ENCODE peak calls at places on chromosomes 7 and 10, in four cellular contexts. F is stimulated activated CD8-positive, alpha-beta memory T cell treated with anti-CD3 and anti-CD28 coated beads, Interleukin-15, amount 100 ng/mL, for 24 hours; V is T-helper 1 cell; I is HCT116. E is an unnamed sample.

GRCh38 chr10:127874966-127875765 is 17.6 kb downstream of the CLRN3 start:
- DNase-seq in F (no peak), I (no peak), V (no peak), E (no peak)

GRCh38 chr10:132931258-132931657 is 11.1 kb downstream of the CFAP46 start:
- DNase-seq in F (no peak), I (no peak), V (no peak), E (peak)

GRCh38 chr7:103065666-103066065 is 8.9 kb downstream of the FBXL13 start:
- DNase-seq in F (peak), V (no peak), I (peak), E (peak)

GRCh38 chr7:130274983-130275649 is 8.5 kb downstream of the CPA2 start:
- DNase-seq in V (no peak), I (no peak), F (no peak), E (no peak)

GRCh38 chr7:126774077-126774476 is 478.7 kb downstream of the GRM8 start:
- DNase-seq in F (no peak), V (no peak), I (no peak), E (no peak)

GRCh38 chr7:3106353-3106752 is 62.7 kb upstream of the CARD11 start:
- DNase-seq in F (no peak), V (no peak), I (no peak), E (peak)

GRCh38 chr10:67763499-67764011 is 67.6 kb upstream of the CTNNA3 start:
- DNase-seq in F (peak), V (peak), I (no peak), E (peak)

GRCh38 chr7:95886501-95887090 is 114.2 kb downstream of the DYNC1I1 start:
- DNase-seq in V (no peak), F (no peak), I (no peak), E (no peak)

GRCh38 chr7:135165862-135166261 is 4.6 kb downstream of the CYREN start:
- DNase-seq in V (no peak), I (no peak), F (no peak), E (no peak)

GRCh38 chr7:20385121-20385520 is 54.4 kb downstream of the ITGB8 start:
- DNase-seq in V (no peak), I (no peak), F (no peak), E (no peak)

GRCh38 chr10:63720072-63720537 is 198.9 kb downstream of the REEP3 start:
- DNase-seq in I (peak), F (no peak), V (no peak), E (peak)

GRCh38 chr7:636396-636795 is 90.1 kb upstream of the DNAAF5 start:
- DNase-seq in F (no peak), V (no peak), I (peak), E (peak)

GRCh38 chr7:136294977-136295376 is 317.8 kb upstream of the MTPN start:
- DNase-seq in V (no peak), I (no peak), F (no peak), E (no peak)

GRCh38 chr7:45701701-45702460 is 127.7 kb downstream of the ADCY1 start:
- DNase-seq in I (no peak), V (no peak), F (no peak), E (no peak)

GRCh38 chr10:89853796-89854195 is 152.4 kb downstream of the KIF20B start:
- DNase-seq in I (no peak), F (no peak), V (no peak), E (no peak)

GRCh38 chr7:93920496-93921189 is 892 bp upstream of the GNG11 start:
- DNase-seq in V (no peak), I (no peak), F (no peak), E (no peak)

GRCh38 chr7:12013983-12014382 is 182.0 kb upstream of the THSD7A start:
- DNase-seq in F (no peak), I (no peak), V (no peak), E (no peak)

GRCh38 chr10:114504769-114505579 is 100.7 kb upstream of the AFAP1L2 start:
- DNase-seq in F (no peak), I (no peak), V (no peak), E (no peak)

GRCh38 chr10:16656886-16657285 is 135.2 kb upstream of the C1QL3 start:
- DNase-seq in F (no peak), V (no peak), I (no peak), E (no peak)

GRCh38 chr7:149284343-149284742 is 22.3 kb downstream of the ZNF783 start:
- DNase-seq in F (no peak), V (no peak), I (no peak), E (no peak)

GRCh38 chr7:108283252-108283651 is 153.1 kb upstream of the LAMB4 start:
- DNase-seq in V (no peak), F (no peak), I (no peak), E (no peak)

GRCh38 chr10:6491841-6492609 is 88.1 kb downstream of the PRKCQ start:
- DNase-seq in I (no peak), F (no peak), V (no peak), E (no peak)

E was measured in stimulated activated naive CD8-positive, alpha-beta T cell treated with anti-CD3 and anti-CD28 coated beads, Interleukin-15, amount 100 ng/mL, for 72 hours.